ENCODE peak calls at places on chromosome 12, in seven cellular contexts. Y, F, O, M, W, Q and S are unnamed samples.

GRCh38 chr12:53219956-53220856 is 11.8 kb downstream of the RARG start:
- DNase-seq in F (peak; percentile 84), M (peak; percentile 72), O (peak; percentile 80), Q (peak; percentile 90), Y (peak; percentile 83), W (peak; percentile 75), S (peak; percentile 89)

GRCh38 chr12:2479866-2480510 is 314.8 kb upstream of the FKBP4 start:
- DNase-seq in M (no peak), Y (no peak), W (no peak), F (no peak), Q (no peak), O (no peak), S (no peak)

GRCh38 chr12:62586850-62587249 is 120.2 kb downstream of the MON2 start:
- DNase-seq in W (no peak), Q (no peak), M (no peak), F (no peak), O (no peak), Y (no peak), S (no peak)

GRCh38 chr12:47942327-47943230 is 20.8 kb upstream of the TMEM106C start:
- DNase-seq in M (peak; percentile 55), F (no peak), O (peak; percentile 93), W (no peak), Y (no peak), Q (no peak), S (no peak)

GRCh38 chr12:69906411-69907216 is 81.6 kb downstream of the MYRFL start:
- DNase-seq in M (no peak), F (no peak), Y (no peak), O (no peak), Q (no peak), W (no peak), S (no peak)

GRCh38 chr12:94020335-94020734 is 128.0 kb upstream of the PLXNC1 start:
- DNase-seq in Q (peak; percentile 32), W (no peak), Y (no peak), O (no peak), M (no peak), F (no peak), S (no peak)

GRCh38 chr12:91506461-91506860 is 323.8 kb upstream of the DCN start:
- DNase-seq in Y (no peak), Q (no peak), O (no peak), F (no peak), W (no peak), M (no peak), S (no peak)

GRCh38 chr12:11762723-11763326 is 113.4 kb downstream of the ETV6 start:
- DNase-seq in M (no peak), Y (no peak), F (no peak), Q (no peak), O (no peak), W (no peak), S (no peak)

GRCh38 chr12:69066420-69067373 is 133.7 kb upstream of the CPM start:
- DNase-seq in W (peak; percentile 14), Y (peak; percentile 56), Q (no peak), O (peak; percentile 11), F (no peak), M (no peak), S (no peak)

GRCh38 chr12:127169321-127170270 is 1097.4 kb upstream of the TMEM132C start:
- DNase-seq in Q (no peak), F (no peak), O (no peak), Y (no peak), W (no peak), M (no peak), S (no peak)

GRCh38 chr12:68279227-68280054 is 26.0 kb upstream of the IL22 start:
- DNase-seq in O (no peak), F (no peak), Q (peak; percentile 31), M (no peak), Y (no peak), W (no peak), S (no peak)

GRCh38 chr12:118034429-118035193 is 18.1 kb downstream of the RFC5 start:
- DNase-seq in Y (no peak), W (no peak), M (no peak), O (peak; percentile 65), Q (no peak), F (no peak), S (no peak)

GRCh38 chr12:2256453-2256852 is 203.7 kb downstream of the CACNA1C start:
- DNase-seq in W (no peak), Y (no peak), F (no peak), Q (peak; percentile 94), M (no peak), O (no peak), S (no peak)

GRCh38 chr12:31324116-31324844 is 1.7 kb downstream of the SINHCAF start:
- DNase-seq in M (peak; percentile 83), Q (peak; percentile 85), Y (peak; percentile 72), O (peak; percentile 76), F (peak; percentile 89), W (peak; percentile 64), S (peak; percentile 73)

GRCh38 chr12:119229205-119229604 is 50.5 kb downstream of the HSPB8 start:
- DNase-seq in M (no peak), Q (no peak), Y (no peak), O (peak; percentile 35), W (no peak), F (no peak), S (no peak)

GRCh38 chr12:11607313-11608081 is 42.0 kb upstream of the ETV6 start:
- DNase-seq in Y (no peak), O (no peak), Q (peak; percentile 70), W (no peak), M (no peak), F (no peak), S (no peak)

GRCh38 chr12:67804168-67804567 is 155.6 kb downstream of the DYRK2 start:
- DNase-seq in O (no peak), Q (no peak), F (no peak), W (no peak), M (no peak), Y (no peak), S (no peak)

GRCh38 chr12:17214910-17215309 is 608.9 kb upstream of the LMO3 start:
- DNase-seq in F (no peak), M (no peak), W (no peak), Q (no peak), O (no peak), Y (no peak), S (no peak)

GRCh38 chr12:78916845-78917480 is 52.4 kb downstream of the SYT1 start:
- DNase-seq in Y (no peak), F (no peak), O (peak; percentile 24), M (no peak), W (no peak), Q (peak; percentile 47), S (no peak)

GRCh38 chr12:117380083-117380482 is 18.7 kb upstream of the NOS1 start:
- DNase-seq in Y (no peak), W (no peak), Q (peak; percentile 3), F (no peak), O (peak; percentile 43), M (no peak), S (no peak)

GRCh38 chr12:93137656-93138612 is 208.8 kb upstream of the EEA1 start:
- DNase-seq in W (no peak), Q (peak; percentile 93), F (no peak), Y (no peak), M (no peak), O (no peak), S (no peak)

GRCh38 chr12:78671295-78671694 is 193.3 kb upstream of the SYT1 start:
- DNase-seq in M (no peak), Y (no peak), Q (peak; percentile 96), O (no peak), W (no peak), F (no peak), S (no peak)

GRCh38 chr12:49442915-49443314 is 75.7 kb downstream of the SPATS2 start:
- DNase-seq in O (no peak), W (no peak), Q (no peak), Y (no peak), F (no peak), M (no peak), S (no peak)

GRCh38 chr12:117498880-117499279 is 137.5 kb upstream of the NOS1 start:
- DNase-seq in M (no peak), O (no peak), Y (no peak), Q (no peak), W (no peak), F (no peak), S (no peak)